ENCODE peak calls at places on chromosome 13, in six cellular contexts. One of them, this sample, is unnamed.

GRCh38 chr13:74134226-74134776 is at the start of gene KLF12:
- DNase-seq in bronchial epithelial cell: peak; percentile 81
- DNase-seq in PC-3: peak; percentile 81
- DNase-seq in ascending aorta: peak; percentile 96
- DNase-seq in heart left ventricle: peak; percentile 93
- DNase-seq in fibroblast of lung: peak; percentile 96
- DNase-seq in this sample: peak; percentile 98

GRCh38 chr13:29758591-29759114 is 91.8 kb downstream of the UBL3 start:
- DNase-seq in ascending aorta: peak; percentile 67
- DNase-seq in fibroblast of lung: no peak
- DNase-seq in heart left ventricle: no peak
- DNase-seq in PC-3: peak; percentile 91
- DNase-seq in bronchial epithelial cell: peak; percentile 17
- DNase-seq in this sample: peak; percentile 13

GRCh38 chr13:108352599-108352998 is 83.1 kb downstream of the TNFSF13B start:
- DNase-seq in bronchial epithelial cell: no peak
- DNase-seq in fibroblast of lung: no peak
- DNase-seq in heart left ventricle: no peak
- DNase-seq in PC-3: no peak
- DNase-seq in ascending aorta: no peak
- DNase-seq in this sample: peak; percentile 6

GRCh38 chr13:44967656-44968451 is 21.4 kb downstream of the NUFIP1 start:
- DNase-seq in fibroblast of lung: peak; percentile 39
- DNase-seq in PC-3: peak; percentile 18
- DNase-seq in bronchial epithelial cell: no peak
- DNase-seq in ascending aorta: no peak
- DNase-seq in heart left ventricle: no peak
- DNase-seq in this sample: peak; percentile 72

GRCh38 chr13:95246292-95247082 is 54.8 kb downstream of the ABCC4 start:
- DNase-seq in bronchial epithelial cell: peak; percentile 52
- DNase-seq in PC-3: peak; percentile 82
- DNase-seq in heart left ventricle: no peak
- DNase-seq in ascending aorta: no peak
- DNase-seq in fibroblast of lung: no peak
- DNase-seq in this sample: no peak

GRCh38 chr13:48235100-48235813 is 2.3 kb downstream of the ITM2B start:
- DNase-seq in bronchial epithelial cell: peak; percentile 54
- DNase-seq in fibroblast of lung: peak; percentile 58
- DNase-seq in PC-3: peak; percentile 32
- DNase-seq in heart left ventricle: no peak
- DNase-seq in ascending aorta: no peak
- DNase-seq in this sample: peak; percentile 54

GRCh38 chr13:44516771-44517170 is 59.4 kb downstream of the TSC22D1 start:
- DNase-seq in heart left ventricle: no peak
- DNase-seq in ascending aorta: no peak
- DNase-seq in fibroblast of lung: no peak
- DNase-seq in bronchial epithelial cell: peak; percentile 21
- DNase-seq in PC-3: peak; percentile 10
- DNase-seq in this sample: peak; percentile 27

GRCh38 chr13:50678464-50679162 is 164.9 kb downstream of the DLEU7 start:
- DNase-seq in fibroblast of lung: peak; percentile 99
- DNase-seq in heart left ventricle: no peak
- DNase-seq in bronchial epithelial cell: peak; percentile 66
- DNase-seq in ascending aorta: no peak
- DNase-seq in PC-3: peak; percentile 52
- DNase-seq in this sample: peak; percentile 85

GRCh38 chr13:27408074-27408473 is 16.3 kb upstream of the GTF3A start:
- DNase-seq in heart left ventricle: no peak
- DNase-seq in fibroblast of lung: no peak
- DNase-seq in ascending aorta: peak; percentile 25
- DNase-seq in bronchial epithelial cell: no peak
- DNase-seq in PC-3: no peak
- DNase-seq in this sample: no peak

GRCh38 chr13:32624441-32624840 is 38.2 kb downstream of the PDS5B start:
- DNase-seq in heart left ventricle: no peak
- DNase-seq in bronchial epithelial cell: no peak
- DNase-seq in ascending aorta: no peak
- DNase-seq in fibroblast of lung: peak; percentile 55
- DNase-seq in PC-3: no peak
- DNase-seq in this sample: peak; percentile 24

GRCh38 chr13:62388515-62388914 is 972.9 kb upstream of the PCDH20 start:
- DNase-seq in fibroblast of lung: no peak
- DNase-seq in PC-3: no peak
- DNase-seq in ascending aorta: no peak
- DNase-seq in bronchial epithelial cell: no peak
- DNase-seq in heart left ventricle: no peak
- DNase-seq in this sample: peak; percentile 1

GRCh38 chr13:51826606-51827005 is 18.4 kb downstream of the TMEM272 start:
- DNase-seq in fibroblast of lung: no peak
- DNase-seq in ascending aorta: no peak
- DNase-seq in bronchial epithelial cell: peak; percentile 46
- DNase-seq in PC-3: no peak
- DNase-seq in heart left ventricle: peak; percentile 64
- DNase-seq in this sample: peak; percentile 41

GRCh38 chr13:97125051-97125809 is 96.9 kb upstream of the MBNL2 start:
- DNase-seq in fibroblast of lung: peak; percentile 92
- DNase-seq in heart left ventricle: no peak
- DNase-seq in PC-3: peak; percentile 80
- DNase-seq in ascending aorta: no peak
- DNase-seq in bronchial epithelial cell: peak; percentile 85
- DNase-seq in this sample: peak; percentile 91

GRCh38 chr13:98327326-98328314 is 150.6 kb upstream of the RNF113B start:
- DNase-seq in PC-3: no peak
- DNase-seq in heart left ventricle: no peak
- DNase-seq in ascending aorta: no peak
- DNase-seq in bronchial epithelial cell: no peak
- DNase-seq in fibroblast of lung: peak; percentile 88
- DNase-seq in this sample: peak; percentile 85

GRCh38 chr13:37102896-37103295 is 2.6 kb downstream of the CSNK1A1L start:
- DNase-seq in heart left ventricle: no peak
- DNase-seq in fibroblast of lung: peak; percentile 78
- DNase-seq in ascending aorta: no peak
- DNase-seq in PC-3: no peak
- DNase-seq in bronchial epithelial cell: no peak
- DNase-seq in this sample: peak; percentile 29

GRCh38 chr13:112689498-112690241 is at the start of gene ATP11A:
- DNase-seq in fibroblast of lung: peak; percentile 92
- DNase-seq in ascending aorta: peak; percentile 94
- DNase-seq in bronchial epithelial cell: peak; percentile 70
- DNase-seq in heart left ventricle: peak; percentile 94
- DNase-seq in PC-3: peak; percentile 75
- DNase-seq in this sample: peak; percentile 88

DNA sequence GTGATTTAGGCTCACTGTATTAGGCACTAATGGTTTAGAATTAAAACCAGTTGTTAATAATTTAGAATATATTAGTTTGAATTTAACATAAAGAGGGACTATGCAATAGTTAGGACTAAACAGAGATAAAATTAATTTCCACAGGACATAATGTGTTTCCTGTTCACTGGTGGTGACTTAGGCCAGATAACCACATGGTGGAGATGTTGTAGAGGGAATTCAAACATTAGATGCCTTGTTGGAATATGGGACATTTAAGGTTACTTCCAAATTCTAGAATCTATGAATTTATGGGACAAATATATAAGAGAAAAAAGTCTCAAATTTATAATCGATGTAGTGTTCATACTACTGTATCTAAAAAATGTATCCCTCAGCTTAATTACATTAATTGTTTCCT is 615.5 kb upstream of the KLHL1 start:
- DNase-seq in heart left ventricle: no peak
- DNase-seq in ascending aorta: no peak
- DNase-seq in bronchial epithelial cell: no peak
- DNase-seq in PC-3: peak; percentile 42
- DNase-seq in fibroblast of lung: peak; percentile 3
- DNase-seq in this sample: peak; percentile 57
- TF ChIP-seq CTCF in heart left ventricle: peak; percentile 13
- TF ChIP-seq CTCF in ascending aorta: no peak
- TF ChIP-seq CTCF in bronchial epithelial cell: no peak
- TF ChIP-seq CTCF in PC-3: peak; percentile 55
- TF ChIP-seq CTCF in fibroblast of lung: peak; percentile 46
- TF ChIP-seq CTCF in this sample: peak; percentile 50

DNA sequence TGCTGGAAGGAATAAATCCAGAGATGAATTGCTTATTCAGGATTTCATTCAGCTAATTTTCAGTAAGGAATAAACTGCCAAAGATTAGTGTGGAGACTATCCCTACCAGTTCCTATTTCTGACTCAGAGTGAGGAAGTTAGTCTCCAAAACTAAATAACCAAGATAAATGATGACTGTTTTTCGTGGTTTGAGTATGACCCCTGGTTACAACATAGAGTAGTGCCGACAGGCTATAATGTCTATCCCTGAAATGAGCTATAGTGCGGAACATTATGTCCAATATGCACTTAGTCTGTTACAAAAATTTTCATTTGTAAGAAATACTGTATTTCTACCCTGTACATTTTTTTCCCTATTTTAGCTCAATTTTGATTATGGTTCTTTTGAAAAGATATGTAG is 51.4 kb downstream of the NBEA start:
- DNase-seq in bronchial epithelial cell: peak; percentile 36
- DNase-seq in fibroblast of lung: peak; percentile 49
- DNase-seq in heart left ventricle: no peak
- DNase-seq in ascending aorta: no peak
- DNase-seq in PC-3: peak; percentile 61
- DNase-seq in this sample: peak; percentile 33
- H3K4me3 ChIP-seq in bronchial epithelial cell: no peak overlapping the region
- H3K4me3 ChIP-seq in fibroblast of lung: no peak overlapping the region
- H3K4me3 ChIP-seq in heart left ventricle: no peak overlapping the region
- H3K4me3 ChIP-seq in ascending aorta: no peak overlapping the region
- H3K4me3 ChIP-seq in PC-3: no peak overlapping the region
- H3K4me3 ChIP-seq in this sample: no peak overlapping the region

DNA sequence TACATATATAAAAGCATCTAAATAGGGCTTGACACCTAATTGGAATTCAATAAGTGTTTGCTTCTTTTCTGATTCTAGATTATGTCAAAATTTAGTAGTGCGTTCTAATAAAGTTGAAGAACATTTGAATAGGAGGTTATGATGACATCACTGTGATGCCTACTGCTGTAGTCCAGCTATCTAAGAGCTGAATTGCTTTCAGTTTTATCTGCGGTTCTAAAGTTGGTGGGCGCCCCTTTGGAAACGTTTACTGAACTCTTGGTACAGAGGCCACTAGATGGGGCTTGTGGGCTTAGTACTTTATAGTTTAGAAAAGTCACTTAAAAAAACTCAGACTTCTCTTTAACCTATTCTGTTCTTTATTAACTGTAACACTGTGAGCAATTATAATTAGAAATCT is 776.9 kb downstream of the GPC5 start:
- DNase-seq in PC-3: peak; percentile 43
- DNase-seq in bronchial epithelial cell: no peak
- DNase-seq in heart left ventricle: no peak
- DNase-seq in fibroblast of lung: peak; percentile 80
- DNase-seq in ascending aorta: no peak
- DNase-seq in this sample: peak; percentile 93
- TF ChIP-seq CTCF in PC-3: peak; percentile 58
- TF ChIP-seq CTCF in bronchial epithelial cell: no peak
- TF ChIP-seq CTCF in heart left ventricle: peak; percentile 47
- TF ChIP-seq CTCF in fibroblast of lung: peak; percentile 69
- TF ChIP-seq CTCF in ascending aorta: no peak
- TF ChIP-seq CTCF in this sample: peak; percentile 74

GRCh38 chr13:33676700-33677048 is 141.3 kb upstream of the RFC3 start:
- DNase-seq in ascending aorta: peak; percentile 69
- DNase-seq in PC-3: peak; percentile 65
- DNase-seq in bronchial epithelial cell: peak; percentile 66
- DNase-seq in fibroblast of lung: peak; percentile 54
- DNase-seq in heart left ventricle: peak; percentile 60
- DNase-seq in this sample: peak; percentile 73
- H3K4me3 ChIP-seq in ascending aorta: peak overlapping the region; percentile 58
- H3K4me3 ChIP-seq in PC-3: peak overlapping the region; percentile 68
- H3K4me3 ChIP-seq in bronchial epithelial cell: peak overlapping the region; percentile 27
- H3K4me3 ChIP-seq in fibroblast of lung: peak overlapping the region; percentile 46
- H3K4me3 ChIP-seq in heart left ventricle: peak overlapping the region; percentile 40
- H3K4me3 ChIP-seq in this sample: peak overlapping the region; percentile 56

DNA sequence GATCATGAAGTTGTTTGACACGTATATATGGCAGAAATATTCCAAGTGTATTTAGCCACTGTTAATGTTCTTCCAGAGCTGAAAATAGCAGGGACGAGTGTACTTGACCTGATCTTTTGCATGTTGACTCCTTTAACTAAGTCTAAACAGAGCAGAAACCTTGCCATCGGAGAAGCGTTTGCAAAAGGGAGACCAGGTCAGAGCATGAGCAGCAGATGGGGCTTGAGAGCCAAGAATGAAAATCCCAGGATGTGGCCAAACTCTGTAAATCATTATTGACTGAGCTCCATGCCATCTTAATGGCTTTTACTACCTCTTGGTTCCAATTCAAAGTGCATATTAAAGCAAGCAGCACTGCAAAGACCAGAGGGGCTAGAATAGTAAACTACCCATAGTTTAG is 55.5 kb downstream of the FAM216B start:
- DNase-seq in bronchial epithelial cell: peak; percentile 25
- DNase-seq in heart left ventricle: no peak
- DNase-seq in PC-3: peak; percentile 46
- DNase-seq in ascending aorta: no peak
- DNase-seq in fibroblast of lung: peak; percentile 18
- DNase-seq in this sample: peak; percentile 91
- TF ChIP-seq CTCF in bronchial epithelial cell: peak; percentile 44
- TF ChIP-seq CTCF in heart left ventricle: peak; percentile 48
- TF ChIP-seq CTCF in PC-3: peak; percentile 57
- TF ChIP-seq CTCF in ascending aorta: no peak
- TF ChIP-seq CTCF in fibroblast of lung: peak; percentile 53
- TF ChIP-seq CTCF in this sample: peak; percentile 75

This sample was measured in choroid plexus epithelial cell.